ENCODE peak calls at places on chromosomes 16 and 17, in eight cellular contexts. N, V, E, P, M, J, Q and W are unnamed samples.
A peak's percentile ranks its signal among the peaks of the same experiment; 100 is the strongest.

GRCh38 chr16:27947696-27948095 is 115.8 kb downstream of the GSG1L start:
- DNase-seq in N (no peak), V (no peak), E (no peak), P (no peak), M (no peak), J (no peak), Q (no peak), W (no peak)

GRCh38 chr16:17755158-17755557 is 284.4 kb upstream of the XYLT1 start:
- DNase-seq in N (no peak), V (no peak), E (no peak), P (no peak), M (no peak), J (no peak), Q (no peak), W (no peak)

GRCh38 chr16:17076121-17076757 is 394.5 kb downstream of the XYLT1 start:
- DNase-seq in N (no peak), V (no peak), E (peak; percentile 8), P (no peak), M (no peak), J (no peak), Q (no peak), W (no peak)

GRCh38 chr17:1994707-1995106 is 30.4 kb downstream of the RTN4RL1 start:
- DNase-seq in N (no peak), V (no peak), E (no peak), P (no peak), M (no peak), J (no peak), Q (no peak), W (no peak)

GRCh38 chr17:45113424-45113754 is 18.9 kb downstream of the PLCD3 start:
- DNase-seq in N (no peak), V (no peak), E (no peak), P (no peak), M (no peak), J (no peak), Q (no peak), W (no peak)

GRCh38 chr16:49737541-49737940 is 118.4 kb downstream of the ZNF423 start:
- DNase-seq in N (no peak), V (no peak), E (no peak), P (no peak), M (no peak), J (no peak), Q (no peak), W (no peak)

GRCh38 chr17:79806863-79807720 is 10.2 kb upstream of the CBX8 start:
- DNase-seq in N (no peak), V (no peak), E (no peak), P (no peak), M (no peak), J (no peak), Q (no peak), W (no peak)

GRCh38 chr17:2924211-2924610 is 128.0 kb downstream of the RAP1GAP2 start:
- DNase-seq in N (no peak), V (no peak), E (peak; percentile 65), P (no peak), M (no peak), J (no peak), Q (no peak), W (no peak)

GRCh38 chr17:48634446-48635208 is 8.5 kb upstream of the HOXB9 start:
- DNase-seq in N (no peak), V (no peak), E (no peak), P (no peak), M (no peak), J (no peak), Q (peak; percentile 84), W (no peak)

GRCh38 chr17:74541176-74542111 is 4.5 kb downstream of the CD300C start:
- DNase-seq in N (no peak), V (no peak), E (no peak), P (no peak), M (no peak), J (no peak), Q (no peak), W (no peak)

GRCh38 chr17:42282478-42283080 is 5.7 kb upstream of the STAT5A start:
- DNase-seq in N (no peak), V (peak; percentile 11), E (no peak), P (no peak), M (no peak), J (no peak), Q (no peak), W (no peak)

GRCh38 chr17:58338907-58339774 is 10.5 kb upstream of the TSPOAP1 start:
- DNase-seq in N (peak; percentile 75), V (no peak), E (peak; percentile 88), P (no peak), M (no peak), J (no peak), Q (peak; percentile 72), W (no peak)

GRCh38 chr16:85519540-85520231 is 93.4 kb upstream of the GSE1 start:
- DNase-seq in N (no peak), V (no peak), E (no peak), P (no peak), M (no peak), J (no peak), Q (no peak), W (no peak)

GRCh38 chr16:28975158-28975603 is 603 bp downstream of the SPNS1 start:
- DNase-seq in N (no peak), V (no peak), E (no peak), P (no peak), M (no peak), J (no peak), Q (no peak), W (no peak)

GRCh38 chr17:17823433-17824118 is 13.2 kb downstream of the SREBF1 start:
- DNase-seq in N (peak; percentile 92), V (peak; percentile 89), E (peak; percentile 61), P (no peak), M (peak; percentile 86), J (peak; percentile 85), Q (peak; percentile 89), W (peak; percentile 84)

GRCh38 chr16:82671743-82672142 is 45.0 kb downstream of the CDH13 start:
- DNase-seq in N (no peak), V (no peak), E (no peak), P (no peak), M (no peak), J (no peak), Q (peak; percentile 17), W (no peak)

GRCh38 chr16:72094266-72094610 is 591 bp downstream of the DHX38 start:
- DNase-seq in N (no peak), V (no peak), E (no peak), P (no peak), M (no peak), J (no peak), Q (no peak), W (no peak)

GRCh38 chr16:87874639-87875472 is 5.5 kb upstream of the SLC7A5 start:
- DNase-seq in N (no peak), V (no peak), E (no peak), P (no peak), M (no peak), J (no peak), Q (no peak), W (no peak)

GRCh38 chr16:85321856-85322271 is 209.6 kb upstream of the CIBAR2 start:
- DNase-seq in N (peak; percentile 95), V (peak; percentile 96), E (peak; percentile 89), P (no peak), M (peak; percentile 97), J (peak; percentile 87), Q (peak; percentile 73), W (peak; percentile 91)

GRCh38 chr16:26261621-26262020 is 569.9 kb downstream of the HS3ST4 start:
- DNase-seq in N (no peak), V (no peak), E (no peak), P (no peak), M (no peak), J (no peak), Q (no peak), W (no peak)

GRCh38 chr16:4496305-4496704 is 20.1 kb downstream of the HMOX2 start:
- DNase-seq in N (no peak), V (no peak), E (peak; percentile 85), P (no peak), M (no peak), J (no peak), Q (no peak), W (no peak)

GRCh38 chr17:37088913-37089312 is 140.2 kb downstream of the AATF start:
- DNase-seq in N (no peak), V (no peak), E (no peak), P (no peak), M (no peak), J (no peak), Q (no peak), W (no peak)
- H3K36me3 ChIP-seq in N (no peaks in the 10 kb centered on the region), V (peaks cover 57% of the 10 kb centered on the region), E (peaks cover 21% of the 10 kb centered on the region), P (peaks cover 6% of the 10 kb centered on the region), M (no peaks in the 10 kb centered on the region), J (peaks cover 9% of the 10 kb centered on the region), Q (peaks cover 6% of the 10 kb centered on the region), W (no peaks in the 10 kb centered on the region)

DNA sequence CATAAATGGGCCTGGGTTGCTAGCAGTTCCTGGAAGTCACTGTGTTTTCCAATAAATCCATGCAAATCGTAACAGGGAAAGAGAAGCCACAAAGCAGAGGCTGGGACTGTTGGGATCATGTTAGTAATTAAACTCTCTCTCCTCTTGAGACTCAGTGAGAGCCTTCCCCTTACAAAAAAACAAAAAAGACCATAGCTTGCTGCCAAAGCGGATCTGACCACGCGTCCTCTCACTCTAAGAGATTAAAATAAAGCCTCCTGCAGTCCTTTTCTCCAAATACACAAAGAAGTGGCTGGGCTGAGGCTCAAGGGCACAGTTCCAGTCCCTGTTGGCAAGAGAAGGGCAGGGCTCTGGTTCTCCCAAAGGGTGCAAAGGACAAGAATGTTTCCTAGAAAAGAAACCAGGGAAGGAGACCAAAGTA is 38.5 kb downstream of the PIGL start:
- DNase-seq in N (no peak), V (peak; percentile 89), E (peak; percentile 28), P (peak; percentile 7), M (peak; percentile 78), J (peak; percentile 23), Q (peak; percentile 64), W (peak; percentile 40)
- TF ChIP-seq POLR2A in N (no peak), V (no peak), E (no peak), P (no peak), M (no peak), J (no peak), Q (peak; percentile 28), W (no peak)

DNA sequence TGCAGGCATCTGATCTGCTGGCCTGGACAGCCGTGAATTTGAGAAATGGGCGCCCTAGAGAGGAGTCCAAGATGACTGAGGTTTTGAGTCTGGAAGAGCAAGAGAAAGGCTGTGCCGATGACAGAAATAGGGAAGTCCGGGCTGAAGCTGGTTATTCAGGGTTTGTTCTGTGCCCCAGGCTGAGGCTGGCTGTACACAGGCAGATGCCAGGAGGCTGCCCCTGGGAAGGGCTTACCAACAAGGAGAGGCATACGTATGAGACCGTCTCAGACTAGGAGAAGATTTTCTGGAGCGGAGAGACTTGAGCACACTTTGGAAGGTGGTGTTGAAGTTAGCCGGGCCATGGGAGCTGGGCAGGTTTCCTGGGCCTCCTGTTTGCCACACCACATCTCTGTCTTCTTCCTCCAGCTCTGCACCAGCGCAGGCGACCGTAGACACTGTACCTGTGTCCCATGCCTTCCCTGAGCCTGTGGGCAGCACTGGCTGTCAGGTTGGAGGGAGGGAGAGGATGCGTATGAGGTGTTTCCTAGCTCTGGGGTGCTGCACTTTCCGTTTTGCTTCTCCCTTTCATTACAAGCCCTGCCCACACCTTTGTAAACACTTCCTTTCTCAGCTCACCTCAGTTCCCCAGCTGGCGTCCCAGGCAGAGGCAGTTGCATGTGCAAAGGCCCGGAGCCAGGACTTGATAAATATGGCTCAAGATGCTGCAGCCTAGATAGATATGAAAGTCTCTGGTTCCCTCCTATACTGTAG is 80.8 kb downstream of the SPECC1 start:
- DNase-seq in N (no peak), V (no peak), E (no peak), P (no peak), M (no peak), J (no peak), Q (no peak), W (no peak)
- H3K27ac ChIP-seq in N (peak overlapping the region; percentile 90), V (no peak overlapping the region), E (no peak overlapping the region), P (no peak overlapping the region), M (peak overlapping the region; percentile 45), J (no peak overlapping the region), Q (no peak overlapping the region), W (peak overlapping the region; percentile 74)

GRCh38 chr16:81661082-81661481 is 118.0 kb upstream of the PLCG2 start:
- DNase-seq in N (no peak), V (no peak), E (no peak), P (no peak), M (no peak), J (no peak), Q (no peak), W (no peak)
- H3K36me3 ChIP-seq in N (peaks cover 3% of the 10 kb centered on the region), V (peaks cover 85% of the 10 kb centered on the region), E (peaks cover 30% of the 10 kb centered on the region), P (no peaks in the 10 kb centered on the region), M (peaks cover 7% of the 10 kb centered on the region), J (no peaks in the 10 kb centered on the region), Q (peaks cover 11% of the 10 kb centered on the region), W (no peaks in the 10 kb centered on the region)